ENCODE peak calls at places on chromosomes 3 and 15, in six cellular contexts. O is H7, U is foreskin fibroblast, E is psoas muscle, K is NCI-H510A, P is nephron progenitor cell. V is an unnamed sample.

GRCh38 chr3:48688737-48689075 is 3.0 kb upstream of the NCKIPSD start:
- DNase-seq in E (no peak), K (no peak), U (no peak), P (no peak), O (no peak), V (no peak)

GRCh38 chr3:21357241-21357640 is 393.8 kb downstream of the ZNF385D start:
- DNase-seq in O (no peak), E (no peak), P (no peak), K (no peak), U (no peak), V (no peak)

GRCh38 chr3:53154731-53155320 is 6.2 kb upstream of the PRKCD start:
- DNase-seq in E (no peak), U (no peak), K (no peak), P (no peak), O (no peak), V (no peak)

GRCh38 chr15:73957276-73957675 is 31.0 kb downstream of the LOXL1 start:
- DNase-seq in K (no peak), E (no peak), P (no peak), U (no peak), O (peak), V (no peak)

GRCh38 chr3:14460342-14461005 is 58.1 kb downstream of the SLC6A6 start:
- DNase-seq in K (no peak), P (no peak), O (no peak), U (peak), E (peak), V (no peak)

GRCh38 chr15:89777073-89777820 is 1.1 kb downstream of the MESP2 start:
- DNase-seq in O (peak), P (no peak), K (no peak), E (no peak), U (no peak), V (no peak)

GRCh38 chr15:27587810-27588209 is 511.3 kb downstream of the OCA2 start:
- DNase-seq in U (no peak), K (no peak), E (no peak), O (peak), P (peak), V (no peak)

GRCh38 chr15:82531496-82532382 is 8.5 kb downstream of the RPS17 start:
- DNase-seq in U (no peak), O (peak), E (no peak), P (no peak), K (no peak), V (no peak)

GRCh38 chr3:9116351-9116750 is 133.1 kb downstream of the SRGAP3 start:
- DNase-seq in K (no peak), U (no peak), P (no peak), O (no peak), E (no peak), V (no peak)

GRCh38 chr3:47431225-47431624 is 44.5 kb downstream of the SCAP start:
- DNase-seq in O (no peak), U (no peak), P (no peak), E (no peak), K (no peak), V (no peak)

GRCh38 chr3:24101676-24102168 is 156.6 kb downstream of the NR1D2 start:
- DNase-seq in K (no peak), P (no peak), U (no peak), E (no peak), O (no peak), V (no peak)

GRCh38 chr15:68197661-68198437 is 7.3 kb downstream of the CALML4 start:
- DNase-seq in P (no peak), E (no peak), U (no peak), K (no peak), O (peak), V (no peak)